ENCODE peak calls at places on chromosome 14, in seven cellular contexts. T, J, Y, I, K, H and D are unnamed samples.

GRCh38 chr14:105375635-105376057 is 22.7 kb upstream of the TEX22 start:
- DNase-seq in Y (no peak), I (no peak), J (no peak), K (no peak), T (no peak), H (no peak), D (no peak)

GRCh38 chr14:105168496-105168978 is at the start of gene JAG2:
- DNase-seq in Y (peak), H (peak), K (peak), J (peak), I (no peak), T (no peak), D (peak)

GRCh38 chr14:44053422-44053821 is 453.7 kb downstream of the FSCB start:
- DNase-seq in H (no peak), K (no peak), J (no peak), Y (no peak), T (no peak), I (no peak), D (no peak)

GRCh38 chr14:66974397-66975025 is 214.7 kb upstream of the GARIN2 start:
- DNase-seq in H (no peak), T (no peak), Y (no peak), K (no peak), J (no peak), I (peak), D (no peak)

GRCh38 chr14:74296037-74296467 is 6.7 kb downstream of the ABCD4 start:
- DNase-seq in K (no peak), Y (no peak), J (no peak), T (no peak), I (no peak), H (no peak), D (no peak)

GRCh38 chr14:97977711-97978261 is 1180.6 kb downstream of the VRK1 start:
- DNase-seq in K (peak), I (no peak), Y (peak), H (peak), J (peak), T (peak), D (peak)

GRCh38 chr14:53628747-53629146 is 327.9 kb downstream of the BMP4 start:
- DNase-seq in J (no peak), K (no peak), I (no peak), H (no peak), Y (no peak), T (no peak), D (no peak)

GRCh38 chr14:71642715-71643114 is 289.5 kb upstream of the RGS6 start:
- DNase-seq in J (no peak), I (no peak), H (no peak), Y (no peak), K (no peak), T (no peak), D (no peak)

GRCh38 chr14:62687818-62688217 is 357.4 kb downstream of the KCNH5 start:
- DNase-seq in H (no peak), J (no peak), Y (no peak), I (no peak), K (no peak), T (no peak), D (no peak)

GRCh38 chr14:92690171-92691011 is 58.0 kb downstream of the LGMN start:
- DNase-seq in T (no peak), J (peak), Y (no peak), H (no peak), K (peak), I (peak), D (no peak)

GRCh38 chr14:21107360-21107781 is 6.5 kb downstream of the TMEM253 start:
- DNase-seq in K (no peak), T (no peak), H (no peak), J (no peak), Y (no peak), I (peak), D (no peak)

GRCh38 chr14:75303415-75303814 is 24.8 kb downstream of the FOS start:
- DNase-seq in H (peak), J (peak), T (peak), Y (no peak), K (peak), I (peak), D (peak)

GRCh38 chr14:83164016-83164415 is 1630.4 kb upstream of the SEL1L start:
- DNase-seq in T (no peak), I (peak), H (no peak), K (no peak), J (peak), Y (no peak), D (no peak)

GRCh38 chr14:104389326-104390220 is 190.0 kb upstream of the C14orf180 start:
- DNase-seq in Y (no peak), J (no peak), H (no peak), K (no peak), I (no peak), T (peak), D (no peak)

GRCh38 chr14:32430326-32430725 is 101.2 kb downstream of the AKAP6 start:
- DNase-seq in Y (no peak), H (no peak), T (no peak), I (no peak), K (no peak), J (no peak), D (no peak)